ENCODE peak calls at places on chromosomes 2 and 18, in five cellular contexts. I is GM12878, Z is K562, O is heart left ventricle, N is HCT116. T is an unnamed sample.

GRCh38 chr2:75982750-75983149 is 272.0 kb upstream of the GCFC2 start:
- ATAC-seq in I (no peak), Z (no peak), O (no peak), N (no peak), T (no peak)

GRCh38 chr2:64276417-64277095 is 132.3 kb upstream of the PELI1 start:
- ATAC-seq in I (no peak), Z (no peak), O (no peak), N (no peak), T (no peak)

GRCh38 chr18:13290856-13291271 is 72.3 kb downstream of the LDLRAD4 start:
- ATAC-seq in I (peak; percentile 47), Z (no peak), O (no peak), N (no peak), T (no peak)

GRCh38 chr2:11907178-11907577 is 160.7 kb downstream of the LPIN1 start:
- ATAC-seq in I (no peak), Z (no peak), O (peak; percentile 43), N (no peak), T (no peak)

GRCh38 chr2:62344472-62344871 is 148.6 kb downstream of the B3GNT2 start:
- ATAC-seq in I (peak; percentile 82), Z (no peak), O (no peak), N (no peak), T (no peak)

GRCh38 chr2:235334179-235334578 is 159.7 kb upstream of the AGAP1 start:
- ATAC-seq in I (no peak), Z (no peak), O (no peak), N (no peak), T (no peak)

GRCh38 chr2:156339110-156339847 is 6.8 kb upstream of the NR4A2 start:
- ATAC-seq in I (no peak), Z (no peak), O (no peak), N (no peak), T (no peak)

GRCh38 chr2:166593403-166593802 is 99.4 kb upstream of the SCN7A start:
- ATAC-seq in I (no peak), Z (no peak), O (no peak), N (no peak), T (no peak)

GRCh38 chr18:69455120-69455519 is 54.4 kb downstream of the DOK6 start:
- ATAC-seq in I (no peak), Z (no peak), O (no peak), N (no peak), T (no peak)

GRCh38 chr18:31490387-31490786 is 7.6 kb upstream of the DSG2 start:
- ATAC-seq in I (peak; percentile 92), Z (no peak), O (no peak), N (peak; percentile 67), T (no peak)

GRCh38 chr2:230157300-230157699 is 62.5 kb downstream of the SP110 start:
- ATAC-seq in I (no peak), Z (no peak), O (no peak), N (no peak), T (no peak)

GRCh38 chr2:127504552-127505460 is 21.5 kb downstream of the IWS1 start:
- ATAC-seq in I (no peak), Z (no peak), O (no peak), N (no peak), T (no peak)

GRCh38 chr18:36335476-36336279 is 38.2 kb downstream of the FHOD3 start:
- ATAC-seq in I (no peak), Z (peak; percentile 51), O (no peak), N (peak; percentile 58), T (peak; percentile 32)

GRCh38 chr2:197996583-197996982 is 192.2 kb downstream of the PLCL1 start:
- ATAC-seq in I (no peak), Z (peak; percentile 33), O (no peak), N (no peak), T (no peak)

GRCh38 chr18:35964319-35964718 is 8.2 kb upstream of the RMP24 start:
- ATAC-seq in I (no peak), Z (peak; percentile 35), O (no peak), N (no peak), T (no peak)

GRCh38 chr18:11857177-11857887 is 6.1 kb downstream of the CHMP1B start:
- ATAC-seq in I (no peak), Z (peak; percentile 62), O (peak; percentile 89), N (peak; percentile 81), T (peak; percentile 96)

GRCh38 chr2:53452400-53452799 is 315.2 kb upstream of the CHAC2 start:
- ATAC-seq in I (no peak), Z (no peak), O (no peak), N (no peak), T (no peak)

GRCh38 chr2:207617011-207617671 is 8.1 kb downstream of the METTL21A start:
- ATAC-seq in I (no peak), Z (no peak), O (no peak), N (peak; percentile 68), T (peak; percentile 75)

GRCh38 chr2:94986392-94986963 is 39.0 kb upstream of the MAL start:
- ATAC-seq in I (peak; percentile 94), Z (peak; percentile 90), O (peak; percentile 55), N (peak; percentile 93), T (no peak)

GRCh38 chr18:44564922-44565321 is 115.8 kb upstream of the SETBP1 start:
- ATAC-seq in I (no peak), Z (no peak), O (no peak), N (no peak), T (peak; percentile 68)

GRCh38 chr2:88638123-88638650 is 10.9 kb upstream of the EIF2AK3 start:
- ATAC-seq in I (peak; percentile 42), Z (no peak), O (no peak), N (no peak), T (no peak)

GRCh38 chr2:130727286-130727924 is 1.5 kb upstream of the GPR148 start:
- ATAC-seq in I (peak; percentile 96), Z (peak; percentile 99), O (peak; percentile 97), N (peak; percentile 96), T (peak; percentile 95)

GRCh38 chr2:130728007-130728454 is 839 bp upstream of the GPR148 start:
- ATAC-seq in I (peak; percentile 53), Z (peak; percentile 68), O (peak; percentile 70), N (peak; percentile 33), T (peak; percentile 12)

GRCh38 chr2:130728549-130729310 is at the start of gene GPR148:
- ATAC-seq in I (no peak), Z (no peak), O (no peak), N (no peak), T (no peak)

GRCh38 chr2:130726614-130727180 is 2.2 kb upstream of the GPR148 start:
- ATAC-seq in I (no peak), Z (no peak), O (no peak), N (no peak), T (no peak)

DNA sequence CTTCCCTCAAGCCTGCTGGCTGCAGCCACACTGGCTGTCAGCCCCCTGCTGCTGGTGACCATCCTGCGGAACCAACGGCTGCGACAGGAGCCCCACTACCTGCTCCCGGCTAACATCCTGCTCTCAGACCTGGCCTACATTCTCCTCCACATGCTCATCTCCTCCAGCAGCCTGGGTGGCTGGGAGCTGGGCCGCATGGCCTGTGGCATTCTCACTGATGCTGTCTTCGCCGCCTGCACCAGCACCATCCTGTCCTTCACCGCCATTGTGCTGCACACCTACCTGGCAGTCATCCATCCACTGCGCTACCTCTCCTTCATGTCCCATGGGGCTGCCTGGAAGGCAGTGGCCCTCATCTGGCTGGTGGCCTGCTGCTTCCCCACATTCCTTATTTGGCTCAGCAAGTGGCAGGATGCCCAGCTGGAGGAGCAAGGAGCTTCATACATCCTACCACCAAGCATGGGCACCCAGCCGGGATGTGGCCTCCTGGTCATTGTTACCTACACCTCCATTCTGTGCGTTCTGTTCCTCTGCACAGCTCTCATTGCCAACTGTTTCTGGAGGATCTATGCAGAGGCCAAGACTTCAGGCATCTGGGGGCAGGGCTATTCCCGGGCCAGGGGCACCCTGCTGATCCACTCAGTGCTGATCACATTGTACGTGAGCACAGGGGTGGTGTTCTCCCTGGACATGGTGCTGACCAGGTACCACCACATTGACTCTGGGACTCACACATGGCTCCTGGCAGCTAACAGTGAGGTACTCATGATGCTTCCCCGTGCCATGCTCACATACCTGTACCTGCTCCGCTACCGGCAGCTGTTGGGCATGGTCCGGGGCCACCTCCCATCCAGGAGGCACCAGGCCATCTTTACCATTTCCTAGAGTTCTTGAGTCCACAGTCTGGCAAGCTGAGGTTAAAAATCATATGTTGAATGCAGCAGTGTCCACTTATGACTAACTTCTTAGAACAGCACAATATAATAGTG is 735 bp downstream of the GPR148 start:
- ATAC-seq in I (no peak), Z (no peak), O (no peak), N (no peak), T (no peak)
- H3K27ac ChIP-seq in I (no peak overlapping the region), Z (no peak overlapping the region), O (no peak overlapping the region), N (no peak overlapping the region), T (no peak overlapping the region)

GRCh38 chr2:157628532-157629415 is at the start of gene ACVR1C:
- ATAC-seq in I (peak; percentile 91), Z (peak; percentile 95), O (peak; percentile 93), N (peak; percentile 87), T (peak; percentile 77)
- TF ChIP-seq POLR2A in I (no peak), Z (no peak), O (no peak), N (peak; percentile 36), T (no peak)

DNA sequence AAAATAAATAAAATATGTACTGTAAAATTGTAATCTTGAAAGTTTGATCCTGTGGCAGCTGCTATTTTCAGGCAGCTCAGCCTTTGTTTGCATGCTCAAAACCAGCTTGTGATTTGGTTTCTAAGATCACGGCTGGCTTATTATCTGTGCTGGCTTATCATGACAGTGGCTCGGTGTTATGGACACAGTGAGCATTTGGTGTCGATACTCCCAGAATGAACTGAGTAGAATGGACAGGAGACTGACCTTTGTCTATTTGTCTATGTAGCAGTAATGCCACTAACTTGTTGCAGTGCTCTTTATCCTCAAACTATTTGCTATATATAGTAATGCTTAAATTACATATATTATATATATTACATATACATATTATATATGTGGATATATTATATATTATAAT is 58.8 kb downstream of the NEDD4L start:
- ATAC-seq in I (no peak), Z (no peak), O (no peak), N (no peak), T (no peak)
- H3K4me1 ChIP-seq in I (peaks cover 11% of the 10 kb centered on the region), Z (no peaks in the 10 kb centered on the region), O (no peaks in the 10 kb centered on the region), N (no peaks in the 10 kb centered on the region), T (peaks cover 22% of the 10 kb centered on the region)

GRCh38 chr18:48752928-48753327 is 197.8 kb downstream of the SMAD7 start:
- ATAC-seq in I (no peak), Z (no peak), O (no peak), N (no peak), T (no peak)

GRCh38 chr18:48751727-48752468 is 198.9 kb downstream of the SMAD7 start:
- ATAC-seq in I (no peak), Z (no peak), O (peak; percentile 9), N (no peak), T (no peak)

GRCh38 chr18:48752478-48752877 is 198.3 kb downstream of the SMAD7 start:
- ATAC-seq in I (no peak), Z (no peak), O (no peak), N (no peak), T (no peak)

GRCh38 chr18:48750485-48751175 is 200.1 kb downstream of the SMAD7 start:
- ATAC-seq in I (no peak), Z (no peak), O (peak; percentile 61), N (no peak), T (no peak)

DNA sequence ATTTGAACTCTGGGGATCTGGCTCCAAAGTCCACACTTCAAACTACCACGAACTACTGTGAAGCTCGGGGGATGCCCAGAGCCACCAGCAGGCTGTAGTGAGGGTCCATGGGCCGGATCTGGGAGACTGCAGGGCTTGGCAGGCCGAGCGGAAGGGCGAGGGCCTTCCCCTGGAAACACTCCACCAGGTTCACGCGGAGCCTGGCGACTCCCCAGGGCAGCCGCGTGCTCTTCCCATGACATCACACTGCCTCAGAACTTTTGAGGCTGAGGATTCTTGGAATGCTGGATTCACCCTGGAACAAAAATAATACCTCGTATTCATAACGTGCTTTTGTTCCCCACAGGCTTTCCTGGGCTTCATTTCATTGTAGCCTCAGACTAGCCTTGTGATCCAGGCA is 201.0 kb downstream of the SMAD7 start:
- ATAC-seq in I (no peak), Z (no peak), O (peak; percentile 80), N (no peak), T (peak; percentile 91)
- H3K27ac ChIP-seq in I (no peak overlapping the region), Z (no peak overlapping the region), O (peak overlapping the region; percentile 69), N (no peak overlapping the region), T (peak overlapping the region; percentile 2)

T was measured in gastroesophageal sphincter.